ENCODE peak calls at places on chromosomes 13 and 19, in nine cellular contexts. One of them, this sample, is unnamed.

GRCh38 chr19:18603958-18604819 is 2.4 kb downstream of the CRLF1 start:
- DNase-seq in BE2C: no peak
- DNase-seq in activated CD4-positive, alpha-beta T cell treated with anti-CD3 and anti-CD28 coated beads, Interleukin-2, amount 50 U/mL, for 1 hour: no peak
- DNase-seq in hippocampal formation: no peak
- DNase-seq in fibroblast of pulmonary artery: no peak
- DNase-seq in stimulated activated CD8-positive, alpha-beta memory T cell treated with anti-CD3 and anti-CD28 coated beads, Interleukin-2, amount 100 ng/mL, for 1 hour: no peak
- DNase-seq in anterior cingulate cortex: no peak
- DNase-seq in progenitor cell of endocrine pancreas: no peak
- DNase-seq in AG09319: no peak
- DNase-seq in this sample: no peak

GRCh38 chr13:75812751-75813181 is 176.6 kb downstream of the LMO7 start:
- DNase-seq in AG09319: no peak
- DNase-seq in BE2C: no peak
- DNase-seq in fibroblast of pulmonary artery: peak
- DNase-seq in anterior cingulate cortex: no peak
- DNase-seq in activated CD4-positive, alpha-beta T cell treated with anti-CD3 and anti-CD28 coated beads, Interleukin-2, amount 50 U/mL, for 1 hour: no peak
- DNase-seq in hippocampal formation: no peak
- DNase-seq in stimulated activated CD8-positive, alpha-beta memory T cell treated with anti-CD3 and anti-CD28 coated beads, Interleukin-2, amount 100 ng/mL, for 1 hour: no peak
- DNase-seq in progenitor cell of endocrine pancreas: no peak
- DNase-seq in this sample: peak

GRCh38 chr19:49809155-49809986 is 3.7 kb downstream of the FUZ start:
- DNase-seq in fibroblast of pulmonary artery: no peak
- DNase-seq in progenitor cell of endocrine pancreas: peak
- DNase-seq in AG09319: no peak
- DNase-seq in anterior cingulate cortex: peak
- DNase-seq in BE2C: peak
- DNase-seq in activated CD4-positive, alpha-beta T cell treated with anti-CD3 and anti-CD28 coated beads, Interleukin-2, amount 50 U/mL, for 1 hour: peak
- DNase-seq in hippocampal formation: peak
- DNase-seq in stimulated activated CD8-positive, alpha-beta memory T cell treated with anti-CD3 and anti-CD28 coated beads, Interleukin-2, amount 100 ng/mL, for 1 hour: no peak
- DNase-seq in this sample: no peak

GRCh38 chr19:29878973-29879654 is 62.9 kb upstream of the URI1 start:
- DNase-seq in progenitor cell of endocrine pancreas: no peak
- DNase-seq in BE2C: peak
- DNase-seq in fibroblast of pulmonary artery: peak
- DNase-seq in anterior cingulate cortex: no peak
- DNase-seq in AG09319: no peak
- DNase-seq in activated CD4-positive, alpha-beta T cell treated with anti-CD3 and anti-CD28 coated beads, Interleukin-2, amount 50 U/mL, for 1 hour: no peak
- DNase-seq in stimulated activated CD8-positive, alpha-beta memory T cell treated with anti-CD3 and anti-CD28 coated beads, Interleukin-2, amount 100 ng/mL, for 1 hour: no peak
- DNase-seq in hippocampal formation: no peak
- DNase-seq in this sample: peak

GRCh38 chr19:13420780-13421179 is 85.5 kb downstream of the CACNA1A start:
- DNase-seq in anterior cingulate cortex: no peak
- DNase-seq in progenitor cell of endocrine pancreas: no peak
- DNase-seq in activated CD4-positive, alpha-beta T cell treated with anti-CD3 and anti-CD28 coated beads, Interleukin-2, amount 50 U/mL, for 1 hour: no peak
- DNase-seq in fibroblast of pulmonary artery: no peak
- DNase-seq in hippocampal formation: no peak
- DNase-seq in AG09319: no peak
- DNase-seq in stimulated activated CD8-positive, alpha-beta memory T cell treated with anti-CD3 and anti-CD28 coated beads, Interleukin-2, amount 100 ng/mL, for 1 hour: no peak
- DNase-seq in BE2C: no peak
- DNase-seq in this sample: no peak

GRCh38 chr13:65762015-65762414 is 1468.1 kb downstream of the PCDH9 start:
- DNase-seq in progenitor cell of endocrine pancreas: no peak
- DNase-seq in fibroblast of pulmonary artery: no peak
- DNase-seq in stimulated activated CD8-positive, alpha-beta memory T cell treated with anti-CD3 and anti-CD28 coated beads, Interleukin-2, amount 100 ng/mL, for 1 hour: no peak
- DNase-seq in activated CD4-positive, alpha-beta T cell treated with anti-CD3 and anti-CD28 coated beads, Interleukin-2, amount 50 U/mL, for 1 hour: no peak
- DNase-seq in AG09319: no peak
- DNase-seq in hippocampal formation: no peak
- DNase-seq in BE2C: no peak
- DNase-seq in anterior cingulate cortex: no peak
- DNase-seq in this sample: no peak

GRCh38 chr19:50377051-50377441 is 789 bp downstream of the NR1H2 start:
- DNase-seq in stimulated activated CD8-positive, alpha-beta memory T cell treated with anti-CD3 and anti-CD28 coated beads, Interleukin-2, amount 100 ng/mL, for 1 hour: no peak
- DNase-seq in BE2C: no peak
- DNase-seq in anterior cingulate cortex: no peak
- DNase-seq in AG09319: no peak
- DNase-seq in fibroblast of pulmonary artery: peak
- DNase-seq in activated CD4-positive, alpha-beta T cell treated with anti-CD3 and anti-CD28 coated beads, Interleukin-2, amount 50 U/mL, for 1 hour: peak
- DNase-seq in progenitor cell of endocrine pancreas: no peak
- DNase-seq in hippocampal formation: no peak
- DNase-seq in this sample: no peak

GRCh38 chr13:113794086-113794485 is 35.1 kb downstream of the TMEM255B start:
- DNase-seq in stimulated activated CD8-positive, alpha-beta memory T cell treated with anti-CD3 and anti-CD28 coated beads, Interleukin-2, amount 100 ng/mL, for 1 hour: no peak
- DNase-seq in BE2C: no peak
- DNase-seq in anterior cingulate cortex: no peak
- DNase-seq in fibroblast of pulmonary artery: no peak
- DNase-seq in activated CD4-positive, alpha-beta T cell treated with anti-CD3 and anti-CD28 coated beads, Interleukin-2, amount 50 U/mL, for 1 hour: no peak
- DNase-seq in hippocampal formation: no peak
- DNase-seq in progenitor cell of endocrine pancreas: no peak
- DNase-seq in AG09319: no peak
- DNase-seq in this sample: no peak

GRCh38 chr13:78806457-78806856 is 147.5 kb upstream of the OBI1 start:
- DNase-seq in AG09319: no peak
- DNase-seq in anterior cingulate cortex: no peak
- DNase-seq in fibroblast of pulmonary artery: no peak
- DNase-seq in BE2C: no peak
- DNase-seq in stimulated activated CD8-positive, alpha-beta memory T cell treated with anti-CD3 and anti-CD28 coated beads, Interleukin-2, amount 100 ng/mL, for 1 hour: no peak
- DNase-seq in progenitor cell of endocrine pancreas: no peak
- DNase-seq in hippocampal formation: no peak
- DNase-seq in activated CD4-positive, alpha-beta T cell treated with anti-CD3 and anti-CD28 coated beads, Interleukin-2, amount 50 U/mL, for 1 hour: no peak
- DNase-seq in this sample: no peak

GRCh38 chr13:53045110-53045509 is 16.5 kb downstream of the OLFM4 start:
- DNase-seq in AG09319: no peak
- DNase-seq in fibroblast of pulmonary artery: peak
- DNase-seq in stimulated activated CD8-positive, alpha-beta memory T cell treated with anti-CD3 and anti-CD28 coated beads, Interleukin-2, amount 100 ng/mL, for 1 hour: no peak
- DNase-seq in anterior cingulate cortex: no peak
- DNase-seq in activated CD4-positive, alpha-beta T cell treated with anti-CD3 and anti-CD28 coated beads, Interleukin-2, amount 50 U/mL, for 1 hour: no peak
- DNase-seq in progenitor cell of endocrine pancreas: no peak
- DNase-seq in BE2C: no peak
- DNase-seq in hippocampal formation: no peak
- DNase-seq in this sample: no peak

GRCh38 chr13:29067306-29067945 is 247.3 kb downstream of the MTUS2 start:
- DNase-seq in hippocampal formation: no peak
- DNase-seq in anterior cingulate cortex: no peak
- DNase-seq in stimulated activated CD8-positive, alpha-beta memory T cell treated with anti-CD3 and anti-CD28 coated beads, Interleukin-2, amount 100 ng/mL, for 1 hour: no peak
- DNase-seq in progenitor cell of endocrine pancreas: no peak
- DNase-seq in BE2C: no peak
- DNase-seq in AG09319: no peak
- DNase-seq in activated CD4-positive, alpha-beta T cell treated with anti-CD3 and anti-CD28 coated beads, Interleukin-2, amount 50 U/mL, for 1 hour: no peak
- DNase-seq in fibroblast of pulmonary artery: no peak
- DNase-seq in this sample: no peak

GRCh38 chr19:49585023-49585422 is 3.9 kb downstream of the PRRG2 start:
- DNase-seq in hippocampal formation: no peak
- DNase-seq in anterior cingulate cortex: no peak
- DNase-seq in progenitor cell of endocrine pancreas: peak
- DNase-seq in activated CD4-positive, alpha-beta T cell treated with anti-CD3 and anti-CD28 coated beads, Interleukin-2, amount 50 U/mL, for 1 hour: no peak
- DNase-seq in fibroblast of pulmonary artery: no peak
- DNase-seq in stimulated activated CD8-positive, alpha-beta memory T cell treated with anti-CD3 and anti-CD28 coated beads, Interleukin-2, amount 100 ng/mL, for 1 hour: no peak
- DNase-seq in BE2C: peak
- DNase-seq in AG09319: no peak
- DNase-seq in this sample: no peak

GRCh38 chr13:35789335-35790166 is 313.1 kb upstream of the MAB21L1 start:
- DNase-seq in stimulated activated CD8-positive, alpha-beta memory T cell treated with anti-CD3 and anti-CD28 coated beads, Interleukin-2, amount 100 ng/mL, for 1 hour: no peak
- DNase-seq in anterior cingulate cortex: no peak
- DNase-seq in AG09319: peak
- DNase-seq in fibroblast of pulmonary artery: peak
- DNase-seq in progenitor cell of endocrine pancreas: no peak
- DNase-seq in BE2C: no peak
- DNase-seq in hippocampal formation: no peak
- DNase-seq in activated CD4-positive, alpha-beta T cell treated with anti-CD3 and anti-CD28 coated beads, Interleukin-2, amount 50 U/mL, for 1 hour: no peak
- DNase-seq in this sample: peak

GRCh38 chr13:73303858-73304257 is 245.1 kb downstream of the KLF5 start:
- DNase-seq in anterior cingulate cortex: no peak
- DNase-seq in stimulated activated CD8-positive, alpha-beta memory T cell treated with anti-CD3 and anti-CD28 coated beads, Interleukin-2, amount 100 ng/mL, for 1 hour: no peak
- DNase-seq in fibroblast of pulmonary artery: peak
- DNase-seq in progenitor cell of endocrine pancreas: no peak
- DNase-seq in AG09319: no peak
- DNase-seq in activated CD4-positive, alpha-beta T cell treated with anti-CD3 and anti-CD28 coated beads, Interleukin-2, amount 50 U/mL, for 1 hour: no peak
- DNase-seq in hippocampal formation: no peak
- DNase-seq in BE2C: no peak
- DNase-seq in this sample: peak

GRCh38 chr13:102779426-102780159 is 6.0 kb upstream of the TEX30 start:
- DNase-seq in AG09319: no peak
- DNase-seq in anterior cingulate cortex: no peak
- DNase-seq in stimulated activated CD8-positive, alpha-beta memory T cell treated with anti-CD3 and anti-CD28 coated beads, Interleukin-2, amount 100 ng/mL, for 1 hour: no peak
- DNase-seq in fibroblast of pulmonary artery: peak
- DNase-seq in progenitor cell of endocrine pancreas: no peak
- DNase-seq in hippocampal formation: no peak
- DNase-seq in BE2C: no peak
- DNase-seq in activated CD4-positive, alpha-beta T cell treated with anti-CD3 and anti-CD28 coated beads, Interleukin-2, amount 50 U/mL, for 1 hour: peak
- DNase-seq in this sample: no peak

GRCh38 chr19:41928221-41928683 is at the start of gene ERFL:
- DNase-seq in AG09319: no peak
- DNase-seq in hippocampal formation: no peak
- DNase-seq in activated CD4-positive, alpha-beta T cell treated with anti-CD3 and anti-CD28 coated beads, Interleukin-2, amount 50 U/mL, for 1 hour: no peak
- DNase-seq in BE2C: no peak
- DNase-seq in fibroblast of pulmonary artery: no peak
- DNase-seq in anterior cingulate cortex: no peak
- DNase-seq in progenitor cell of endocrine pancreas: no peak
- DNase-seq in stimulated activated CD8-positive, alpha-beta memory T cell treated with anti-CD3 and anti-CD28 coated beads, Interleukin-2, amount 100 ng/mL, for 1 hour: no peak
- DNase-seq in this sample: no peak

GRCh38 chr19:56840452-56841193 is at the start of the genes PEG3 and ZIM2:
- DNase-seq in hippocampal formation: peak
- DNase-seq in progenitor cell of endocrine pancreas: no peak
- DNase-seq in activated CD4-positive, alpha-beta T cell treated with anti-CD3 and anti-CD28 coated beads, Interleukin-2, amount 50 U/mL, for 1 hour: no peak
- DNase-seq in anterior cingulate cortex: peak
- DNase-seq in AG09319: no peak
- DNase-seq in stimulated activated CD8-positive, alpha-beta memory T cell treated with anti-CD3 and anti-CD28 coated beads, Interleukin-2, amount 100 ng/mL, for 1 hour: no peak
- DNase-seq in fibroblast of pulmonary artery: peak
- DNase-seq in BE2C: no peak
- DNase-seq in this sample: no peak

GRCh38 chr19:51025809-51026553 is 435 bp downstream of the KLK11 start:
- DNase-seq in stimulated activated CD8-positive, alpha-beta memory T cell treated with anti-CD3 and anti-CD28 coated beads, Interleukin-2, amount 100 ng/mL, for 1 hour: no peak
- DNase-seq in progenitor cell of endocrine pancreas: no peak
- DNase-seq in fibroblast of pulmonary artery: no peak
- DNase-seq in activated CD4-positive, alpha-beta T cell treated with anti-CD3 and anti-CD28 coated beads, Interleukin-2, amount 50 U/mL, for 1 hour: no peak
- DNase-seq in anterior cingulate cortex: no peak
- DNase-seq in AG09319: no peak
- DNase-seq in hippocampal formation: no peak
- DNase-seq in BE2C: no peak
- DNase-seq in this sample: no peak

GRCh38 chr19:33358408-33358807 is 15.1 kb upstream of the CEBPG start:
- DNase-seq in fibroblast of pulmonary artery: no peak
- DNase-seq in progenitor cell of endocrine pancreas: no peak
- DNase-seq in AG09319: no peak
- DNase-seq in BE2C: no peak
- DNase-seq in hippocampal formation: no peak
- DNase-seq in anterior cingulate cortex: no peak
- DNase-seq in activated CD4-positive, alpha-beta T cell treated with anti-CD3 and anti-CD28 coated beads, Interleukin-2, amount 50 U/mL, for 1 hour: no peak
- DNase-seq in stimulated activated CD8-positive, alpha-beta memory T cell treated with anti-CD3 and anti-CD28 coated beads, Interleukin-2, amount 100 ng/mL, for 1 hour: no peak
- DNase-seq in this sample: no peak

GRCh38 chr19:18435848-18436631 is 1.9 kb downstream of the ISYNA1 start:
- DNase-seq in fibroblast of pulmonary artery: no peak
- DNase-seq in AG09319: no peak
- DNase-seq in hippocampal formation: no peak
- DNase-seq in activated CD4-positive, alpha-beta T cell treated with anti-CD3 and anti-CD28 coated beads, Interleukin-2, amount 50 U/mL, for 1 hour: no peak
- DNase-seq in progenitor cell of endocrine pancreas: no peak
- DNase-seq in BE2C: no peak
- DNase-seq in anterior cingulate cortex: no peak
- DNase-seq in stimulated activated CD8-positive, alpha-beta memory T cell treated with anti-CD3 and anti-CD28 coated beads, Interleukin-2, amount 100 ng/mL, for 1 hour: no peak
- DNase-seq in this sample: no peak

GRCh38 chr13:98746968-98747367 is 5.5 kb downstream of the SLC15A1 start:
- DNase-seq in AG09319: no peak
- DNase-seq in progenitor cell of endocrine pancreas: no peak
- DNase-seq in activated CD4-positive, alpha-beta T cell treated with anti-CD3 and anti-CD28 coated beads, Interleukin-2, amount 50 U/mL, for 1 hour: no peak
- DNase-seq in fibroblast of pulmonary artery: peak
- DNase-seq in anterior cingulate cortex: no peak
- DNase-seq in BE2C: no peak
- DNase-seq in hippocampal formation: no peak
- DNase-seq in stimulated activated CD8-positive, alpha-beta memory T cell treated with anti-CD3 and anti-CD28 coated beads, Interleukin-2, amount 100 ng/mL, for 1 hour: no peak
- DNase-seq in this sample: no peak

GRCh38 chr13:74929436-74929835 is 552.5 kb downstream of the TBC1D4 start:
- DNase-seq in fibroblast of pulmonary artery: no peak
- DNase-seq in activated CD4-positive, alpha-beta T cell treated with anti-CD3 and anti-CD28 coated beads, Interleukin-2, amount 50 U/mL, for 1 hour: no peak
- DNase-seq in BE2C: no peak
- DNase-seq in hippocampal formation: no peak
- DNase-seq in anterior cingulate cortex: no peak
- DNase-seq in AG09319: no peak
- DNase-seq in progenitor cell of endocrine pancreas: no peak
- DNase-seq in stimulated activated CD8-positive, alpha-beta memory T cell treated with anti-CD3 and anti-CD28 coated beads, Interleukin-2, amount 100 ng/mL, for 1 hour: no peak
- DNase-seq in this sample: no peak

GRCh38 chr19:1247747-1248453 is 483 bp upstream of the MIDN start:
- DNase-seq in progenitor cell of endocrine pancreas: no peak
- DNase-seq in fibroblast of pulmonary artery: peak
- DNase-seq in anterior cingulate cortex: no peak
- DNase-seq in hippocampal formation: no peak
- DNase-seq in stimulated activated CD8-positive, alpha-beta memory T cell treated with anti-CD3 and anti-CD28 coated beads, Interleukin-2, amount 100 ng/mL, for 1 hour: no peak
- DNase-seq in activated CD4-positive, alpha-beta T cell treated with anti-CD3 and anti-CD28 coated beads, Interleukin-2, amount 50 U/mL, for 1 hour: peak
- DNase-seq in BE2C: no peak
- DNase-seq in AG09319: no peak
- DNase-seq in this sample: peak

GRCh38 chr19:20422616-20423205 is 142.9 kb downstream of the ZNF737 start:
- DNase-seq in BE2C: no peak
- DNase-seq in hippocampal formation: peak
- DNase-seq in stimulated activated CD8-positive, alpha-beta memory T cell treated with anti-CD3 and anti-CD28 coated beads, Interleukin-2, amount 100 ng/mL, for 1 hour: no peak
- DNase-seq in activated CD4-positive, alpha-beta T cell treated with anti-CD3 and anti-CD28 coated beads, Interleukin-2, amount 50 U/mL, for 1 hour: no peak
- DNase-seq in AG09319: no peak
- DNase-seq in progenitor cell of endocrine pancreas: no peak
- DNase-seq in anterior cingulate cortex: no peak
- DNase-seq in fibroblast of pulmonary artery: peak
- DNase-seq in this sample: no peak

GRCh38 chr13:113428469-113428865 is 24.8 kb downstream of the ADPRHL1 start:
- DNase-seq in fibroblast of pulmonary artery: no peak
- DNase-seq in BE2C: no peak
- DNase-seq in stimulated activated CD8-positive, alpha-beta memory T cell treated with anti-CD3 and anti-CD28 coated beads, Interleukin-2, amount 100 ng/mL, for 1 hour: no peak
- DNase-seq in anterior cingulate cortex: no peak
- DNase-seq in hippocampal formation: no peak
- DNase-seq in AG09319: no peak
- DNase-seq in progenitor cell of endocrine pancreas: no peak
- DNase-seq in activated CD4-positive, alpha-beta T cell treated with anti-CD3 and anti-CD28 coated beads, Interleukin-2, amount 50 U/mL, for 1 hour: no peak
- DNase-seq in this sample: no peak

GRCh38 chr13:27043013-27043412 is 128.6 kb downstream of the USP12 start:
- DNase-seq in hippocampal formation: peak
- DNase-seq in progenitor cell of endocrine pancreas: no peak
- DNase-seq in BE2C: peak
- DNase-seq in anterior cingulate cortex: peak
- DNase-seq in activated CD4-positive, alpha-beta T cell treated with anti-CD3 and anti-CD28 coated beads, Interleukin-2, amount 50 U/mL, for 1 hour: no peak
- DNase-seq in fibroblast of pulmonary artery: peak
- DNase-seq in stimulated activated CD8-positive, alpha-beta memory T cell treated with anti-CD3 and anti-CD28 coated beads, Interleukin-2, amount 100 ng/mL, for 1 hour: no peak
- DNase-seq in AG09319: peak
- DNase-seq in this sample: peak

GRCh38 chr13:79735228-79735627 is 254.3 kb downstream of the NDFIP2 start:
- DNase-seq in AG09319: no peak
- DNase-seq in stimulated activated CD8-positive, alpha-beta memory T cell treated with anti-CD3 and anti-CD28 coated beads, Interleukin-2, amount 100 ng/mL, for 1 hour: no peak
- DNase-seq in hippocampal formation: no peak
- DNase-seq in activated CD4-positive, alpha-beta T cell treated with anti-CD3 and anti-CD28 coated beads, Interleukin-2, amount 50 U/mL, for 1 hour: no peak
- DNase-seq in BE2C: no peak
- DNase-seq in anterior cingulate cortex: no peak
- DNase-seq in fibroblast of pulmonary artery: peak
- DNase-seq in progenitor cell of endocrine pancreas: no peak
- DNase-seq in this sample: peak

GRCh38 chr13:105428816-105429215 is 1106.6 kb downstream of the EFNB2 start:
- DNase-seq in activated CD4-positive, alpha-beta T cell treated with anti-CD3 and anti-CD28 coated beads, Interleukin-2, amount 50 U/mL, for 1 hour: no peak
- DNase-seq in hippocampal formation: no peak
- DNase-seq in AG09319: no peak
- DNase-seq in stimulated activated CD8-positive, alpha-beta memory T cell treated with anti-CD3 and anti-CD28 coated beads, Interleukin-2, amount 100 ng/mL, for 1 hour: no peak
- DNase-seq in BE2C: no peak
- DNase-seq in fibroblast of pulmonary artery: no peak
- DNase-seq in anterior cingulate cortex: no peak
- DNase-seq in progenitor cell of endocrine pancreas: no peak
- DNase-seq in this sample: peak

GRCh38 chr19:5281588-5281987 is 59.0 kb downstream of the PTPRS start:
- DNase-seq in fibroblast of pulmonary artery: no peak
- DNase-seq in progenitor cell of endocrine pancreas: no peak
- DNase-seq in anterior cingulate cortex: no peak
- DNase-seq in stimulated activated CD8-positive, alpha-beta memory T cell treated with anti-CD3 and anti-CD28 coated beads, Interleukin-2, amount 100 ng/mL, for 1 hour: no peak
- DNase-seq in AG09319: peak
- DNase-seq in hippocampal formation: no peak
- DNase-seq in BE2C: no peak
- DNase-seq in activated CD4-positive, alpha-beta T cell treated with anti-CD3 and anti-CD28 coated beads, Interleukin-2, amount 50 U/mL, for 1 hour: no peak
- DNase-seq in this sample: no peak

GRCh38 chr13:59780058-59780457 is 383.7 kb downstream of the DIAPH3 start:
- DNase-seq in fibroblast of pulmonary artery: no peak
- DNase-seq in activated CD4-positive, alpha-beta T cell treated with anti-CD3 and anti-CD28 coated beads, Interleukin-2, amount 50 U/mL, for 1 hour: no peak
- DNase-seq in BE2C: no peak
- DNase-seq in stimulated activated CD8-positive, alpha-beta memory T cell treated with anti-CD3 and anti-CD28 coated beads, Interleukin-2, amount 100 ng/mL, for 1 hour: no peak
- DNase-seq in progenitor cell of endocrine pancreas: no peak
- DNase-seq in hippocampal formation: no peak
- DNase-seq in anterior cingulate cortex: no peak
- DNase-seq in AG09319: no peak
- DNase-seq in this sample: peak

GRCh38 chr19:7787602-7788177 is 24.6 kb downstream of the CLEC4M start:
- DNase-seq in activated CD4-positive, alpha-beta T cell treated with anti-CD3 and anti-CD28 coated beads, Interleukin-2, amount 50 U/mL, for 1 hour: no peak
- DNase-seq in AG09319: no peak
- DNase-seq in anterior cingulate cortex: no peak
- DNase-seq in progenitor cell of endocrine pancreas: no peak
- DNase-seq in BE2C: no peak
- DNase-seq in stimulated activated CD8-positive, alpha-beta memory T cell treated with anti-CD3 and anti-CD28 coated beads, Interleukin-2, amount 100 ng/mL, for 1 hour: no peak
- DNase-seq in fibroblast of pulmonary artery: no peak
- DNase-seq in hippocampal formation: no peak
- DNase-seq in this sample: no peak